ENCODE peak calls at places on chromosome 13, in four cellular contexts. F is K562, Y is GM12891, L is GM12878. D is an unnamed sample.

GRCh38 chr13:96540656-96541055 is 450.7 kb downstream of the HS6ST3 start:
- DNase-seq in F (no peak), Y (no peak), L (no peak), D (no peak)

GRCh38 chr13:110448230-110448629 is 113.3 kb downstream of the RAB20 start:
- DNase-seq in F (no peak), Y (no peak), L (no peak), D (no peak)

GRCh38 chr13:23098508-23098907 is 82.3 kb upstream of the SGCG start:
- DNase-seq in F (no peak), Y (no peak), L (no peak), D (no peak)

GRCh38 chr13:110308377-110309158 is 1.5 kb downstream of the COL4A2 start:
- DNase-seq in F (no peak), Y (no peak), L (no peak), D (no peak)

GRCh38 chr13:99743079-99743478 is 228.5 kb downstream of the ZIC5 start:
- DNase-seq in F (no peak), Y (no peak), L (no peak), D (no peak)

GRCh38 chr13:31912641-31913401 is 118.8 kb upstream of the FRY start:
- DNase-seq in F (no peak), Y (no peak), L (no peak), D (no peak)

GRCh38 chr13:65909501-65909900 is 1320.6 kb downstream of the PCDH9 start:
- DNase-seq in F (no peak), Y (no peak), L (no peak), D (no peak)

GRCh38 chr13:26061947-26062346 is 10.1 kb upstream of the SHISA2 start:
- DNase-seq in F (no peak), Y (no peak), L (no peak), D (no peak)

GRCh38 chr13:67036694-67037093 is 193.4 kb downstream of the PCDH9 start:
- DNase-seq in F (no peak), Y (no peak), L (no peak), D (no peak)

GRCh38 chr13:44726214-44726613 is 150.1 kb upstream of the TSC22D1 start:
- DNase-seq in F (no peak), Y (no peak), L (no peak), D (no peak)

GRCh38 chr13:44906758-44907157 is 82.5 kb downstream of the NUFIP1 start:
- DNase-seq in F (no peak), Y (no peak), L (no peak), D (no peak)

GRCh38 chr13:36131931-36132297 is 732 bp upstream of the DCLK1 start:
- DNase-seq in F (no peak), Y (no peak), L (no peak), D (no peak)

GRCh38 chr13:52159159-52159982 is at the start of gene NEK3:
- DNase-seq in F (peak; percentile 65), Y (peak; percentile 53), L (no peak), D (peak; percentile 45)
- TF ChIP-seq SPI1 in F (no peak), Y (no peak), L (no peak), D (peak; percentile 25)

DNA sequence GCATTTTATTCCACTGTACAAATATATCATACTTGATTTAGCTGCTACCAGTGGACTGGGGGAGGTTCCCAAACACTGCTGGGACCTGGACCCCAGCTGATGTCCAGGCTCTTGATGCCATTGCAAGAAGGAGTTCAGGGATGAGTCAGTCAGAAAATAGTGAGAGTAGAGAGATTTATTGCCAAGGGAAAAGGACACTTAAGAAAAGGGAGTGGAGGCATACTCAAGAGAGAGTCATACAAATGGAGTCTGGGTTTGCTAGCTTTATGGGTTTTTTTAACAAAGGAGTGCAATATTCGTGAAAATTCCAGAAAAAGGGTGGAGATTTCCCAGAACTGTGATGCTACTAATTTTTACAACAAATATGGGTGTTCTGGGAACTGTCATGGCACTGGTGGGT is 36.1 kb downstream of the GPC6 start:
- DNase-seq in F (no peak), Y (no peak), L (no peak), D (no peak)
- TF ChIP-seq SPI1 in F (no peak), Y (no peak), L (no peak), D (no peak)

DNA sequence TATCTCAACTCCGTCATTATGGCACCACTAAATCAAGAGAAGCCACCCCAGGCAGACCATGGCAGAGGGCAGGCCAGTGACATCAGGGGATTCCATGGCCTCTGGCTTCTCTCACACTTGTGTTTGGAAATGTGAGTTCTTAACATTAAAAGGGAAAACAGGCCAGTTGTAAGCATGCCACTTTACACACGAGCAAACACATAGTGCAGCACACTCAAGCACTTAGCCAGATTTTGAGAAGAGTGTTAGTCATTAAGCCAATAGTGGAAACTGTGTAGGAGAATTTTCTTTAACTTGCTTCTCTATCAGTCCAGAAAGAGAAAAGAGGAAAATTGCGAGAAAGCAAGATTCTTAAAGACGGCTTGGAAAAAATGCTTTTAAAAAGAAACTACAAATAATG is 401.5 kb downstream of the TDRD3 start:
- DNase-seq in F (no peak), Y (no peak), L (no peak), D (no peak)
- TF ChIP-seq SPI1 in F (no peak), Y (no peak), L (no peak), D (no peak)

GRCh38 chr13:75947448-75947847 is 311.3 kb downstream of the LMO7 start:
- DNase-seq in F (no peak), Y (no peak), L (no peak), D (no peak)

GRCh38 chr13:75946746-75947397 is 310.7 kb downstream of the LMO7 start:
- DNase-seq in F (no peak), Y (no peak), L (no peak), D (no peak)
- TF ChIP-seq SPI1 in F (no peak), Y (no peak), L (no peak), D (no peak)

GRCh38 chr13:50566646-50567045 is 276.8 kb downstream of the DLEU7 start:
- DNase-seq in F (no peak), Y (no peak), L (no peak), D (no peak)
- TF ChIP-seq SPI1 in F (no peak), Y (no peak), L (no peak), D (no peak)

DNA sequence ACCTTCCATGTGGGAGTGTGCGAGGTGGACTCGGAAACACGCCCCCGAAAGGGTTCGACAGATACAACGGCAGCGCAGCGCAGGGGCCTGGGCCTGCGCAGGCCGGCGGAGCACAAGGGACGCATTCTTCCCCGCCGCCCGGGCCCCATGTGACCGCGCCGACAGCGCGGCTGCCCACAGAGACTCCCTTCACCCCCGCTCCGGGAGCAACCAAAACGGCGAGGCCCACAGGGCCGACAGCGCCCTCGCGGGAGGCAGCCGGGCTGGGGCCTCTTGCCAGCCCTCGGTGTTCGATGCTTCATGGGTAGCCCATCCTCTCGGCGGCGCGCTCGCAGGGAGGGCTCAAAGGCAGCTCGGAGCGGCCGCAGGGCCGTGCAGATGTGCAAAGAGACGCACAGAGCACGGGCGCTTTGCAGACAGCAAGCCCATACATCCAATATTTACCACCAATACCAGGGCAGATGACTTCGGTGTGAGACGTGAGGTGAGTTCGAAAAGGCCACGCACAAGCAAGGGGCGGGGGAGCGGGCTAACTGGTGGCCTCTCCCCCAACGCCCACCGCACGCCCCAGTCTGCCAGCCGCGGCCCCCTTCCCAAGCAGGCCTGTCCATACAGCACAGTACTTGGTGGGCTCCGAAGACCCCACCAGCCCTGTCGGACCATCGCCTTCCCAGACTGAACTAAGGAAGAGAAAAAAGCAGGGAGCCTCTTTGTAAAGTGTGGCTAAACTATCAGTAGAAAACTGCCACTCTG is 89.9 kb downstream of the CRYL1 start:
- DNase-seq in F (no peak), Y (no peak), L (no peak), D (no peak)
- TF ChIP-seq SPI1 in F (no peak), Y (no peak), L (no peak), D (no peak)